ENCODE peak calls at places on chromosomes 12 and 14, in nine cellular contexts. V is WERI-Rb-1, U is CD14-positive monocyte, O is GM06990, E is fibroblast of the aortic adventitia, P is nephron progenitor cell, J is lower leg skin, C is stomach, S is psoas muscle. Z is an unnamed sample.

GRCh38 chr12:5770727-5771126 is 174.3 kb downstream of the ANO2 start:
- DNase-seq in O (no peak), U (no peak), V (no peak), E (no peak), C (no peak), S (no peak), P (no peak), J (no peak), Z (no peak)

GRCh38 chr12:112294793-112295192 is 87.4 kb downstream of the HECTD4 start:
- DNase-seq in P (no peak), S (no peak), U (no peak), C (no peak), O (no peak), V (peak), J (no peak), E (peak), Z (no peak)

GRCh38 chr12:102962532-102962931 is 5.1 kb downstream of the ASCL1 start:
- DNase-seq in C (no peak), E (no peak), S (no peak), P (no peak), O (no peak), U (no peak), J (no peak), V (no peak), Z (no peak)

GRCh38 chr12:103850429-103850828 is 9.4 kb upstream of the NT5DC3 start:
- DNase-seq in J (no peak), C (no peak), S (no peak), V (no peak), O (no peak), U (no peak), E (no peak), P (no peak), Z (no peak)

GRCh38 chr14:53924754-53925153 is 31.9 kb downstream of the BMP4 start:
- DNase-seq in C (no peak), V (no peak), J (no peak), U (no peak), P (no peak), O (no peak), S (no peak), E (peak), Z (no peak)

GRCh38 chr14:52553002-52553670 is 500 bp downstream of the GPR137C start:
- DNase-seq in O (peak), V (peak), P (peak), J (peak), U (no peak), E (peak), S (peak), C (peak), Z (no peak)

GRCh38 chr12:1350055-1350933 is 244.1 kb downstream of the FBXL14 start:
- DNase-seq in E (peak), S (no peak), O (no peak), P (no peak), U (no peak), J (no peak), C (no peak), V (no peak), Z (no peak)

GRCh38 chr12:27284751-27285150 is 40.7 kb downstream of the STK38L start:
- DNase-seq in P (no peak), O (peak), C (no peak), U (no peak), V (no peak), S (no peak), E (peak), J (no peak), Z (no peak)

GRCh38 chr12:89960607-89961394 is 252.2 kb upstream of the ATP2B1 start:
- DNase-seq in O (no peak), C (no peak), U (no peak), J (no peak), V (no peak), S (no peak), E (peak), P (no peak), Z (no peak)

GRCh38 chr14:104780513-104781030 is 15.0 kb downstream of the AKT1 start:
- DNase-seq in V (no peak), C (no peak), E (no peak), U (no peak), O (no peak), P (no peak), S (no peak), J (no peak), Z (no peak)

GRCh38 chr14:20563966-20564365 is 3.1 kb upstream of the RNASE9 start:
- DNase-seq in P (no peak), U (no peak), O (no peak), E (no peak), V (no peak), S (no peak), J (no peak), C (no peak), Z (no peak)

GRCh38 chr14:85252011-85252410 is 277.9 kb upstream of the FLRT2 start:
- DNase-seq in E (peak), C (no peak), S (no peak), V (no peak), U (no peak), O (no peak), P (no peak), J (no peak), Z (no peak)

GRCh38 chr14:51845811-51846210 is 14.6 kb upstream of the GNG2 start:
- DNase-seq in U (no peak), E (no peak), J (no peak), C (no peak), P (no peak), O (no peak), V (no peak), S (no peak), Z (no peak)

GRCh38 chr12:54285150-54286041 is 4.9 kb downstream of the HNRNPA1 start:
- DNase-seq in V (no peak), S (no peak), J (no peak), C (no peak), E (peak), P (no peak), O (no peak), U (no peak), Z (no peak)

GRCh38 chr12:109302358-109302757 is 6.7 kb downstream of the FOXN4 start:
- DNase-seq in E (no peak), U (no peak), V (no peak), S (no peak), C (no peak), O (no peak), P (no peak), J (no peak), Z (no peak)

GRCh38 chr12:115761784-115762183 is 515.7 kb downstream of the MED13L start:
- DNase-seq in V (no peak), J (no peak), S (no peak), P (no peak), E (no peak), O (no peak), U (no peak), C (no peak), Z (no peak)

GRCh38 chr12:93134175-93134574 is 205.1 kb upstream of the EEA1 start:
- DNase-seq in O (no peak), V (no peak), S (no peak), C (no peak), P (no peak), U (no peak), J (no peak), E (no peak), Z (no peak)

GRCh38 chr12:64459388-64460024 is 7.6 kb downstream of the TBK1 start:
- DNase-seq in V (no peak), J (no peak), P (no peak), C (no peak), S (no peak), U (no peak), E (peak), O (no peak), Z (no peak)

GRCh38 chr12:12349711-12350665 is at the start of gene MANSC1:
- DNase-seq in J (peak), S (peak), V (peak), C (peak), O (peak), U (no peak), P (peak), E (peak), Z (peak)
- TF ChIP-seq CTCF in J (no peak), S (peak), V (peak), C (peak), O (peak), U (peak), P (peak), E (peak), Z (no peak)

DNA sequence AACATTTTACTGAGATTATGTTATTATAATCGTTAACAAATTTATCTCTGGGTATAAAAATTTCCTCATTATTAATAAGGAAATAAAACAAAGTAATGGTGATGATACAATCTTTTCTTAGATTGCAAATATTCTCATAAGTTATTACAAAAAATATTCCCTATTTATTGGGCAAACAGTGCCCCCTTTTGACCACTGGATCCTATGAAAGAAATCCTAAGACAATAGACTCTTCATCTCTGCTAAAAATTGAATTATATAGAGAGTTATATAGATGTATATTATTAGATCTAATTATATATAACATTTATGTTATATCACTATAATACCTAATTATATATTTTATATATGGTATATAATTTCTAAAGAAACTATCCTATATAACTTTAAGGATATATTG is 94.2 kb upstream of the FGD4 start:
- DNase-seq in V (no peak), O (no peak), S (no peak), U (no peak), E (peak), J (no peak), P (no peak), C (no peak), Z (no peak)
- TF ChIP-seq CTCF in V (no peak), O (peak), S (peak), U (peak), E (peak), J (no peak), P (no peak), C (peak), Z (no peak)

DNA sequence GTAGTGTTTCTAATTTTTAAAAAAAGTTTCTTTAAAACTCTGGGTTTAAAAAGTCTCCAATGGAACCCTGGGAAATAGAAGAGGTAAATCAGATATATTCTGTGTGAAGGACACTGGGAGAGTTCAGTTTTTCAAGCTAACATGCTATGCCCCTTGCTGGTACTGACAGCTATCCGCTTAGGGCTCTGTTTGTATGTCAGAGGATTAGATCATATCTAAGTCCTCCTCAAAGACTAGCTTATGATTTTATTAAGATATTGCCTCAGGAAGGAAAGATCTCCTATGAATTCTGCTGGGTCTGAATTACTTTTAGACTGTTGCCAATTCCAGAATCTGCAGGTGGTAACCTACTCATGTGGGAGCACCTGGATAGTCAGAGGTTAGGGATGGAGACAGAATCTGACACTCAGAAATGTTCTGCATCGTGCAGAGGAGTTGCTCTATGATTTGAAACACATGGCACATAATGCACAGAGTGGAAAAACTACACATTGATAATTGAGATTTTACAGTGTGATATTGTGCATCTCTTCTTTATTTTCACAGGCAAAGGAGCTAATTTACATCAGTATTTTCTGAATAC is 843.4 kb downstream of the SLC6A15 start:
- DNase-seq in C (no peak), S (no peak), U (no peak), V (no peak), E (no peak), P (no peak), J (no peak), O (no peak), Z (no peak)
- TF ChIP-seq CTCF in C (no peak), S (no peak), U (no peak), V (no peak), E (no peak), P (no peak), J (no peak), O (no peak), Z (no peak)

GRCh38 chr14:68243441-68244010 is 423.9 kb downstream of the RAD51B start:
- DNase-seq in C (no peak), V (no peak), O (no peak), S (no peak), E (no peak), U (no peak), J (no peak), P (no peak), Z (no peak)
- TF ChIP-seq CTCF in C (no peak), V (no peak), O (no peak), S (no peak), E (no peak), U (no peak), J (no peak), P (no peak), Z (no peak)

DNA sequence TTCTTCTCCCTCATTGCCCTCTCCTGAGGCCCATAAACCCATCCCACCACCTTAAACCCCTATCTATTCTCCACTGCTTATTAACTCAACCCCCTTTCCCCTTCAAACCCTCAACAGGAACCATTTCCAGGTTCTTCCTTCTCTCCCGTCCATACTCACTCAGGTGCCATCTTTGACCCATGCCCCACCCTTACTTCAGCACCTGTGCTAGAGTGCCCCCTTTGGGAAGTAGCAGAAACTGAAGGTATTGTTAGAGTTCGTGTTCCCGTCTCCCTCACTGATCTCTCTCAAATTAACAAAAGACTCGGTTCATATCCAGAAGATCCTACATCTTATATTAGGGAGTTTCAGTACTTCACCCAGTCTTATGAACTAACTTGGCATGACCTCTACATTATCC is 86.6 kb downstream of the TMTC3 start:
- DNase-seq in U (no peak), V (no peak), C (no peak), E (no peak), J (no peak), P (no peak), S (no peak), O (no peak), Z (no peak)
- TF ChIP-seq CTCF in U (no peak), V (no peak), C (no peak), E (no peak), J (no peak), P (no peak), S (no peak), O (no peak), Z (no peak)

DNA sequence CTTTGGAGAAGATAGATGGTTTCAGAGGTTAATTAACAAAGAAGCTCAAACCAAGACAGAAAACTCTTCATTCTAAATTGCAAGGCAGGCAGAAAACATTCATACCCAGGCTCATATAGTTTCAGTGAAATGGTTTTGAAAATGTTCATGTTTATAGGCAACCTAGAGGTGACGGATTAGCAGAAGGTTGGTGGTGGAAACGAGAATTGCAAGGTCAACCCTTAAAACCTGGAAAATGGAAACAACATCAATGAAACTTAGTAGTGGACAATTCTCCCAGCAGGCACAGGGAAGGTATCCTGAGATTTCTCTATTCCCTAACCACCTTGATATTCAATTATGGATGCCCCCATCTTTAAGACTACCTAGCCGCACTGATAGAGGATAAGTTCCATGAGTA is 965 bp downstream of the CD163 start:
- DNase-seq in P (no peak), E (no peak), V (no peak), S (no peak), U (no peak), O (no peak), C (no peak), J (no peak), Z (no peak)
- TF ChIP-seq CTCF in P (no peak), E (no peak), V (no peak), S (no peak), U (no peak), O (no peak), C (no peak), J (no peak), Z (no peak)